ENCODE peak calls at places on chromosomes 3 and 15, in nine cellular contexts. T is body of pancreas, F is small intestine, L is pancreas, R is GM23338, O is AG04449, Y is fibroblast of lung, Q is astrocyte of the spinal cord, V is Karpas-422. X is an unnamed sample.

GRCh38 chr3:12902181-12902999 is 61.0 kb upstream of the RPL32 start:
- DNase-seq in T (no peak), F (no peak), L (no peak), R (no peak), O (no peak), Y (no peak), Q (no peak), V (no peak), X (no peak)

GRCh38 chr3:70702132-70702531 is 389.7 kb upstream of the MDFIC2 start:
- DNase-seq in T (no peak), F (no peak), L (no peak), R (no peak), O (no peak), Y (peak), Q (no peak), V (no peak), X (no peak)

GRCh38 chr3:22862111-22862510 is 341.0 kb upstream of the UBE2E2 start:
- DNase-seq in T (no peak), F (no peak), L (no peak), R (peak), O (no peak), Y (no peak), Q (no peak), V (no peak), X (no peak)

GRCh38 chr3:124620600-124621063 is 109.6 kb upstream of the UMPS start:
- DNase-seq in T (peak), F (peak), L (no peak), R (no peak), O (no peak), Y (peak), Q (no peak), V (no peak), X (no peak)

GRCh38 chr3:47605646-47606045 is 27.0 kb upstream of the CSPG5 start:
- DNase-seq in T (no peak), F (no peak), L (no peak), R (no peak), O (no peak), Y (peak), Q (peak), V (no peak), X (no peak)

GRCh38 chr3:134427400-134428111 is 53.3 kb upstream of the AMOTL2 start:
- DNase-seq in T (peak), F (no peak), L (peak), R (no peak), O (peak), Y (peak), Q (peak), V (no peak), X (peak)

GRCh38 chr3:110062711-110063110 is 725.4 kb upstream of the DPPA4 start:
- DNase-seq in T (no peak), F (no peak), L (no peak), R (no peak), O (no peak), Y (no peak), Q (no peak), V (no peak), X (no peak)

GRCh38 chr15:43514241-43515057 is 3.0 kb upstream of the MAP1A start:
- DNase-seq in T (no peak), F (no peak), L (no peak), R (peak), O (no peak), Y (peak), Q (no peak), V (peak), X (no peak)

GRCh38 chr3:197520311-197521276 is 35.2 kb downstream of the BDH1 start:
- DNase-seq in T (no peak), F (peak), L (peak), R (peak), O (no peak), Y (peak), Q (peak), V (no peak), X (no peak)

GRCh38 chr15:95459288-95459687 is 871.2 kb upstream of the NR2F2 start:
- DNase-seq in T (no peak), F (no peak), L (no peak), R (no peak), O (no peak), Y (peak), Q (no peak), V (no peak), X (no peak)

GRCh38 chr3:37040231-37040630 is 46.9 kb downstream of the MLH1 start:
- DNase-seq in T (no peak), F (no peak), L (no peak), R (no peak), O (no peak), Y (peak), Q (peak), V (no peak), X (no peak)

GRCh38 chr15:73749533-73749932 is 3.6 kb downstream of the INSYN1 start:
- DNase-seq in T (no peak), F (no peak), L (peak), R (no peak), O (no peak), Y (no peak), Q (no peak), V (no peak), X (no peak)

GRCh38 chr15:39713846-39714245 is 68.8 kb downstream of the FSIP1 start:
- DNase-seq in T (no peak), F (no peak), L (no peak), R (no peak), O (no peak), Y (no peak), Q (no peak), V (no peak), X (no peak)

GRCh38 chr15:66702770-66703539 is 919 bp downstream of the SMAD6 start:
- DNase-seq in T (peak), F (no peak), L (no peak), R (peak), O (no peak), Y (peak), Q (no peak), V (no peak), X (no peak)

DNA sequence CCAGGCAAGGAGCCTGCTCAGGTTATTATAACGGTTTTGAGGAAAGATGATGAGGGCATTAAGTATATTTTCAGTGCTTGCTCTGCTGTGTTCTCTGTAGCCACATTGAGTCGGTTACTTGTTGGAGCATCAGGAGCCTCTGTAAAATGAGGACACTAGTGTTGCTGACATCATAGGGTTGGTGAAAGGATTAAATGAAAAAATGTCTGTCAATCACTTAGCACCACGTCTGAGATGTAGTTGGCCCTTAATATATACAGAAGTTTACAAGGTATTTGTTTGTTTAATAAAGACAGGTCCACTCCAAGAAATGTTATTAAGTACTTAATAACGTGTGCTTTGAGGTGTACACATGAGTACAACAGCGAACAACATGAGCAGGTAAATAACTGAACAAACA is 735 bp upstream of the SLC25A26 start:
- DNase-seq in T (no peak), F (no peak), L (no peak), R (no peak), O (no peak), Y (no peak), Q (no peak), V (peak), X (no peak)
- H3K4me3 ChIP-seq in T (peak), F (no peak), L (peak), R (peak), O (peak), Y (peak), Q (peak), V (peak), X (peak)

GRCh38 chr3:57451150-57451846 is 92.8 kb downstream of the DNAH12 start:
- DNase-seq in T (no peak), F (no peak), L (no peak), R (no peak), O (no peak), Y (no peak), Q (no peak), V (no peak), X (no peak)

GRCh38 chr3:57444469-57444868 is 99.7 kb downstream of the DNAH12 start:
- DNase-seq in T (no peak), F (peak), L (no peak), R (no peak), O (no peak), Y (no peak), Q (no peak), V (no peak), X (no peak)

DNA sequence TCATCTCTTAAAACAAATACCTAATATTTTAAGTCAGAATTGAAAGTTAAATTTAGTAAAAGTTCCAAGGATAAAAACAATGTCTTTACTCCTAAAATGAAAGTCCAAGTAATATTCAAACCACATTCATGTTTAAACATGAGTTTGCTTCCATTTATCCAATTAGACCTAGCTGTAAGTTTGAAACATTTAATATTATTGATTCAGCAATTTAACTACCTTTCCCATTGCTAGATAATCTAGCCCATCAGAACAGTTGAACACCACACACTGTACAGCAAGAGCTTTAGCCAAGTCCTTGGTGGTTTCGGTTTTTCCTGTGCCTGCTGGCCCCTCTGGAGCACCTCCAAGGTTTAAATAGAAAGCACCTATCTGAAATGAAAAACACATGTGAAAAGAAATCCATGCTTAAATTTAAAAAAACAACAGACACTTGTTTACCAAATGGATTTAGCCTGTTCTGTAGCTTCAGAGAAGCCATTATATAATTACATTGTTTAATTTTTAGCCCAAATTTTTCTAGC is 97.8 kb downstream of the DNAH12 start:
- DNase-seq in T (no peak), F (peak), L (no peak), R (no peak), O (no peak), Y (peak), Q (peak), V (no peak), X (no peak)
- H3K4me3 ChIP-seq in T (no peak), F (no peak), L (no peak), R (no peak), O (no peak), Y (no peak), Q (no peak), V (no peak), X (no peak)

DNA sequence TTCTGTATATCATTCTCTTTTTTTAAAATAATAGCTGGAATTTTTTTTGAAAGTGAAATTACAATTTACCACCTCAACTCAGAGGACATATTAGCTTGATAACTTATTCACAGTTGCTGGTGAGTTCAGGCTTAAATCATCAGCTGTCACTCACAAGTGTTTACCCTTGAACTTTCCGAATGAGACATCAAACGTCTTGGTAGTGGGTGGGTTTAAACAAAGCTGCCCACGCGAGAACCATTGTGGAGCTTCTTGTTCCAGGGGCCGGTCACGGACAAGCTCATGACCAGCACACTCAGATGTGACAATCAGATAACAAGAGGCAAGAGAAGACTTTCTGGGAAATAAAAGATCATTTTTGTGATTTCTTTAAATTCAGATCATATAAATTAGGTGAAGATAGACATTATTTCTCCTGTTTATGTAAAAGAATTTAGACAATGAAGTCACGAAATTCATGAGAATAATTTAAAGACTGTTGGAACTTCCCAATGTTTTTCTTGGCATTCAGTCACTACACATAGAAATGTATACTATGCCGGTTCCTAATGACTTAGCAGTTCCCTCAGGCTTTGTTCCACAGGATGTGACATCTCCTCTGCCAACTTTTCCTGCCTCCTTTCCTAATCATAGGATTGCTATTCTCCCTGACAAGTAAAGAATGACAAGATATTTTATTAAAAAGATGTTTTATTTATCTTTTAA is 29.3 kb downstream of the BTD start:
- DNase-seq in T (no peak), F (no peak), L (no peak), R (peak), O (no peak), Y (peak), Q (peak), V (no peak), X (no peak)
- H3K4me3 ChIP-seq in T (no peak), F (no peak), L (no peak), R (no peak), O (peak), Y (peak), Q (peak), V (peak), X (no peak)

GRCh38 chr15:82168296-82168695 is 94.2 kb downstream of the EFL1 start:
- DNase-seq in T (no peak), F (no peak), L (no peak), R (no peak), O (no peak), Y (no peak), Q (no peak), V (no peak), X (no peak)
- H3K4me3 ChIP-seq in T (no peak), F (no peak), L (no peak), R (no peak), O (no peak), Y (no peak), Q (no peak), V (no peak), X (no peak)

GRCh38 chr3:195180490-195181106 is 90.4 kb downstream of the XXYLT1 start:
- DNase-seq in T (no peak), F (no peak), L (no peak), R (no peak), O (no peak), Y (no peak), Q (no peak), V (no peak), X (peak)
- H3K4me3 ChIP-seq in T (no peak), F (no peak), L (no peak), R (no peak), O (no peak), Y (no peak), Q (no peak), V (no peak), X (no peak)

GRCh38 chr3:186786810-186787375 is 3.5 kb downstream of the EIF4A2 start:
- DNase-seq in T (no peak), F (no peak), L (no peak), R (no peak), O (no peak), Y (no peak), Q (no peak), V (peak), X (no peak)

GRCh38 chr3:186785517-186786018 is 2.2 kb downstream of the EIF4A2 start:
- DNase-seq in T (no peak), F (no peak), L (no peak), R (no peak), O (no peak), Y (no peak), Q (no peak), V (peak), X (no peak)

GRCh38 chr3:186783070-186783730 is at the start of gene EIF4A2:
- DNase-seq in T (peak), F (peak), L (peak), R (peak), O (peak), Y (peak), Q (peak), V (peak), X (peak)

GRCh38 chr3:186783731-186784515 is 546 bp downstream of the EIF4A2 start:
- DNase-seq in T (peak), F (peak), L (peak), R (peak), O (no peak), Y (peak), Q (peak), V (peak), X (peak)

GRCh38 chr3:186784820-186785516 is 1.6 kb downstream of the EIF4A2 start:
- DNase-seq in T (no peak), F (no peak), L (no peak), R (no peak), O (no peak), Y (no peak), Q (no peak), V (peak), X (no peak)
- H3K4me3 ChIP-seq in T (peak), F (peak), L (peak), R (peak), O (peak), Y (peak), Q (peak), V (peak), X (peak)

GRCh38 chr3:158094235-158094916 is 11.8 kb downstream of the SHOX2 start:
- DNase-seq in T (no peak), F (no peak), L (peak), R (peak), O (no peak), Y (no peak), Q (no peak), V (no peak), X (no peak)
- H3K4me3 ChIP-seq in T (no peak), F (no peak), L (no peak), R (peak), O (no peak), Y (no peak), Q (no peak), V (peak), X (no peak)

GRCh38 chr3:52270252-52270754 is 8.1 kb downstream of the WDR82 start:
- DNase-seq in T (no peak), F (no peak), L (no peak), R (no peak), O (no peak), Y (no peak), Q (no peak), V (no peak), X (no peak)
- H3K4me3 ChIP-seq in T (no peak), F (no peak), L (no peak), R (no peak), O (no peak), Y (no peak), Q (no peak), V (no peak), X (no peak)

DNA sequence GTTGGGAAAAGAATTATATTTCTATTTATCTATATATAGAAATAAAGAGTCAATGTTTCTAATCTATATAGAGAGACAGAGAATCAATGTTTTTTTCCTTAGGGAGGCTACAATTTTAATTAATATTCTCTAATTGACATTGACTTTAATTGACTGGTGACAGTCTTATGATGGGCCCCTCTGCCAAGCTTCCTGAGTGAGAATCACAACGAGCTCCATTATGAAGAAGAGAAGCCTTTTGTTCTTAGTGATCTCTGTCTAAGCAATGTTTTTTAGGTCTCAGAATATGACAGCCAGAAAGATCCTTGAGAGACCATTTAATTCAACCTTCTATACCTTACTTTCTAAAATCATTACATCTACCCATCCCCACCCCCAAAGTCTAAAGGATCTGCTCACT is 70.9 kb downstream of the IGSF11 start:
- DNase-seq in T (no peak), F (no peak), L (no peak), R (no peak), O (no peak), Y (no peak), Q (no peak), V (no peak), X (no peak)
- H3K4me3 ChIP-seq in T (no peak), F (no peak), L (no peak), R (no peak), O (no peak), Y (no peak), Q (no peak), V (no peak), X (no peak)

X was measured in uterus.